ENCODE peak calls at places on chromosomes 13 and 19, in eight cellular contexts. B is nephron progenitor cell; Q is lower leg skin; Z is smooth muscle cell of the brain vasculature; X is HCT116; V is activated CD4-positive, alpha-beta T cell treated with anti-CD3 and anti-CD28 coated beads, Interleukin-2, amount 50 U/mL, for 1 hour; N is breast epithelium; R is activated CD8-positive, alpha-beta T cell treated with anti-CD3 and anti-CD28 coated beads for 36 hours. H is an unnamed sample.

GRCh38 chr13:33106656-33107402 is 90.6 kb downstream of the KL start:
- DNase-seq in V (no peak), Z (no peak), X (no peak), Q (no peak), R (no peak), N (no peak), B (no peak), H (no peak)

GRCh38 chr13:48318014-48318713 is 14.6 kb downstream of the RB1 start:
- DNase-seq in Q (no peak), B (no peak), R (peak), N (no peak), V (no peak), Z (no peak), X (no peak), H (no peak)

GRCh38 chr19:45526971-45527370 is 19.7 kb downstream of the VASP start:
- DNase-seq in V (no peak), Q (no peak), Z (no peak), N (no peak), B (no peak), X (no peak), R (no peak), H (no peak)

GRCh38 chr19:46932346-46932745 is 71.5 kb downstream of the ARHGAP35 start:
- DNase-seq in X (no peak), V (no peak), Q (no peak), N (no peak), R (no peak), Z (no peak), B (no peak), H (no peak)

GRCh38 chr19:49338691-49339363 is 3.6 kb downstream of the CD37 start:
- DNase-seq in X (no peak), N (peak), R (peak), B (peak), Q (peak), V (no peak), Z (no peak), H (no peak)

GRCh38 chr19:50286443-50286842 is 42.7 kb downstream of the KCNC3 start:
- DNase-seq in X (no peak), Q (no peak), Z (no peak), V (no peak), B (no peak), N (no peak), R (no peak), H (no peak)

GRCh38 chr13:96762876-96763275 is 231.4 kb downstream of the OXGR1 start:
- DNase-seq in N (no peak), R (no peak), Z (no peak), B (no peak), X (no peak), Q (no peak), V (no peak), H (no peak)

GRCh38 chr13:48939728-48940127 is 36.0 kb upstream of the FNDC3A start:
- DNase-seq in Z (no peak), V (no peak), X (no peak), B (no peak), N (no peak), R (peak), Q (no peak), H (no peak)

GRCh38 chr13:113491418-113491883 is 940 bp upstream of the DCUN1D2 start:
- DNase-seq in Z (no peak), Q (peak), N (no peak), X (no peak), V (no peak), B (peak), R (no peak), H (no peak)

H was measured in NCI-H460.